ENCODE peak calls at places on chromosomes 7 and 10, in eight cellular contexts. A, J, W, S, M, E, B and R are unnamed samples. For H3K9me3, the result is how much of the 10 kb centered on the place peaks cover.

GRCh38 chr10:12376211-12376610 is 26.9 kb downstream of the CAMK1D start:
- DNase-seq in A (no peak), J (no peak), W (no peak), S (no peak), M (no peak), E (no peak), B (no peak), R (no peak)

GRCh38 chr10:72085166-72085565 is 3.2 kb downstream of the SPOCK2 start:
- DNase-seq in A (no peak), J (no peak), W (no peak), S (no peak), M (no peak), E (peak), B (no peak), R (no peak)

GRCh38 chr7:149882264-149883048 is 8.7 kb downstream of the ATP6V0E2 start:
- DNase-seq in A (no peak), J (no peak), W (no peak), S (no peak), M (no peak), E (no peak), B (no peak), R (no peak)

GRCh38 chr10:118002581-118002980 is 44.2 kb downstream of the RAB11FIP2 start:
- DNase-seq in A (peak), J (no peak), W (peak), S (peak), M (peak), E (no peak), B (no peak), R (no peak)

GRCh38 chr7:1060315-1061080 is 16.2 kb downstream of the GPR146 start:
- DNase-seq in A (no peak), J (no peak), W (no peak), S (no peak), M (no peak), E (peak), B (no peak), R (no peak)

GRCh38 chr10:69209787-69210480 is 10.2 kb upstream of the HKDC1 start:
- DNase-seq in A (no peak), J (no peak), W (no peak), S (no peak), M (no peak), E (no peak), B (no peak), R (no peak)

GRCh38 chr7:38541440-38541839 is 89.7 kb downstream of the AMPH start:
- DNase-seq in A (no peak), J (no peak), W (no peak), S (no peak), M (no peak), E (no peak), B (no peak), R (no peak)

GRCh38 chr10:129056734-129057689 is 410.0 kb upstream of the MGMT start:
- DNase-seq in A (no peak), J (no peak), W (no peak), S (no peak), M (no peak), E (no peak), B (no peak), R (no peak)

GRCh38 chr10:60420991-60421894 is 31.6 kb upstream of the ANK3 start:
- DNase-seq in A (no peak), J (no peak), W (no peak), S (no peak), M (no peak), E (no peak), B (no peak), R (peak)

GRCh38 chr7:9507281-9507680 is 1073.9 kb downstream of the NXPH1 start:
- DNase-seq in A (no peak), J (no peak), W (no peak), S (no peak), M (peak), E (peak), B (no peak), R (no peak)

GRCh38 chr10:30432631-30433285 is 1.2 kb upstream of the MAP3K8 start:
- DNase-seq in A (no peak), J (no peak), W (peak), S (no peak), M (peak), E (no peak), B (no peak), R (no peak)

GRCh38 chr7:47661051-47661714 is 79.3 kb upstream of the TNS3 start:
- DNase-seq in A (no peak), J (no peak), W (no peak), S (no peak), M (no peak), E (no peak), B (no peak), R (no peak)

GRCh38 chr7:114160925-114161324 is 242.1 kb upstream of the PPP1R3A start:
- DNase-seq in A (no peak), J (no peak), W (no peak), S (no peak), M (no peak), E (no peak), B (no peak), R (no peak)

DNA sequence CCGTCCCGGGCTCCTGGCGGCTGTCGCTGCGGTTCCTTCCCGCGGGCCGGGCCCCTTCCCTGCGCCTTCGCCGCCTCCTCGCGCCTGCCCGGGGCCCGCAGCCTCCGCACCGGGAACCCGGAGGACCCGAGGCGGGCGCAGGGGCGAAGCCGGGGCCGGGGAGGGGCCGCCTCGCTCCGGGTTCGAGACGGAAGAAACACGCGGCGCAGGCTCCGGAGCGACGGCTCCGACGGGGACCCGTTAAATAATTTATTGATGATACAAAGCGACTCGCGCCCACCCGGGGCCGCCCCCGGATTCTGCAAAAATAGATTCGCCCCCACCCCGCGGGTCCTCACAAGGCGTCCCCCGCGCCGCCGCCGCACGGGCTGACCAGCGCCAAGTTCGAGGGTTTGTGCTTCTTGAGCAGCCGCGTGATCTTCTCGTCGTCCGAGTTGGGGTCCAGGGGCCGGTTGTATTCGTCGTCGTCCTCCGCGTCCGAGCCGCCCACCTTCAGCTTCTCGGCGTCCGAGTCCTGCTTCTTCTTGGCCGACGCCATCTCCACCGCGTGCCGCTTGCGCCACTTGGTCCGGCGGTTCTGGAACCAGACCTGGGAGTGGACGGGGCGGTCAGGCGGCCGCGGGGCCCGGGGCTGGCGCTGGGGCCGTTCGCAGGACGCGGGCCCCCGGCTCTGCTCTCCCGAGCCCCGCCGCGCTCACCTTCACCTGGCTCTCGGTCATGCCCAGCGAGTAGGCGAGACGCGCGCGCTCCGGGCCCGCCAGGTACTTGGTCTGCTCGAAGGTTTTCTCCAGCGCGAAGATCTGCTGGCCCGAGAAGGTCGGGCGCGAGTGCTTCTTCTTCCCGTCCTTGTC is 1.1 kb downstream of the NKX6-2 start:
- DNase-seq in A (no peak), J (no peak), W (no peak), S (no peak), M (no peak), E (peak), B (no peak), R (no peak)
- H3K9ac ChIP-seq in A (no peak), J (no peak), W (no peak), S (no peak), M (no peak), E (no peak), B (no peak), R (no peak)

DNA sequence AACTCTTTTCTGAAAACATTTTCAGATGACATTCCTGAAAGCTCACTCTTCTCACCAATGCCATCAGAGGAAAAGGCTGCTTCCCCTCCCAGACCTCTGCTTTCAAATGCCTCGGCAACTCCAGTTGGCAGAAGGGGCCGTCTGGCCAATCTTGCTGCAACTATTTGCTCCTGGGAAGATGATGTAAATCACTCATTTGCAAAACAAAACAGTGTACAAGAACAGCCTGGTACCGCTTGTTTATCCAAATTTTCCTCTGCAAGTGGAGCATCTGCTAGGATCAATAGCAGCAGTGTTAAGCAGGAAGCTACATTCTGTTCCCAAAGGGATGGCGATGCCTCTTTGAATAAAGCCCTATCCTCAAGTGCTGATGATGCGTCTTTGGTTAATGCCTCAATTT is 16.5 kb downstream of the ANLN start:
- DNase-seq in A (no peak), J (peak), W (no peak), S (no peak), M (no peak), E (no peak), B (no peak), R (no peak)
- H3K9me3 ChIP-seq in A (under half), J (under half), W (under half), S (under half), M (under half), E (under half), B (under half), R (under half)

DNA sequence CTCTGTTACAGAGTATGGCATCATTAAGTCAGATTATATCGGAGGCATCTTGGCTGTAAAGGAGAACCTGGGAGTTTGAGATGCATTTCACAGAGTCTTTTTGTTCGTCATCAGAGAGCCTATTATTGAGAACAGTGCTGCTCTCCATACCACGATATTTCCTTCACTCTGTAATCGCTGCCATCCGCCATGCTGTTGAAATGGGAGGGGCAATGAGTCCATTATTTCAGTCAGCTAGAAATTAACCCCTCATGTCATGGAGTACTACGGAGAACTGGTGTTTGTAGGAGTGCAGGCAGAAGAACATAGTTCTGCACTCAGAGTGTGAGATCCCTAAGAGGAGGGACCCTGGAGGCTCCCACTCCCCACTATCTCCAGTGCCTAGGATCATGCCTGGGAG is 59.2 kb downstream of the SLC16A12 start:
- DNase-seq in A (no peak), J (no peak), W (no peak), S (no peak), M (no peak), E (no peak), B (no peak), R (no peak)
- H3K9ac ChIP-seq in A (no peak), J (no peak), W (no peak), S (no peak), M (no peak), E (no peak), B (peak), R (no peak)

GRCh38 chr10:37930423-37930822 is 46.0 kb downstream of the ZNF25 start:
- DNase-seq in A (no peak), J (no peak), W (no peak), S (no peak), M (no peak), E (no peak), B (no peak), R (no peak)
- H3K9me3 ChIP-seq in A (under half), J (under half), W (under half), S (under half), M (under half), E (under half), B (under half), R (under half)

DNA sequence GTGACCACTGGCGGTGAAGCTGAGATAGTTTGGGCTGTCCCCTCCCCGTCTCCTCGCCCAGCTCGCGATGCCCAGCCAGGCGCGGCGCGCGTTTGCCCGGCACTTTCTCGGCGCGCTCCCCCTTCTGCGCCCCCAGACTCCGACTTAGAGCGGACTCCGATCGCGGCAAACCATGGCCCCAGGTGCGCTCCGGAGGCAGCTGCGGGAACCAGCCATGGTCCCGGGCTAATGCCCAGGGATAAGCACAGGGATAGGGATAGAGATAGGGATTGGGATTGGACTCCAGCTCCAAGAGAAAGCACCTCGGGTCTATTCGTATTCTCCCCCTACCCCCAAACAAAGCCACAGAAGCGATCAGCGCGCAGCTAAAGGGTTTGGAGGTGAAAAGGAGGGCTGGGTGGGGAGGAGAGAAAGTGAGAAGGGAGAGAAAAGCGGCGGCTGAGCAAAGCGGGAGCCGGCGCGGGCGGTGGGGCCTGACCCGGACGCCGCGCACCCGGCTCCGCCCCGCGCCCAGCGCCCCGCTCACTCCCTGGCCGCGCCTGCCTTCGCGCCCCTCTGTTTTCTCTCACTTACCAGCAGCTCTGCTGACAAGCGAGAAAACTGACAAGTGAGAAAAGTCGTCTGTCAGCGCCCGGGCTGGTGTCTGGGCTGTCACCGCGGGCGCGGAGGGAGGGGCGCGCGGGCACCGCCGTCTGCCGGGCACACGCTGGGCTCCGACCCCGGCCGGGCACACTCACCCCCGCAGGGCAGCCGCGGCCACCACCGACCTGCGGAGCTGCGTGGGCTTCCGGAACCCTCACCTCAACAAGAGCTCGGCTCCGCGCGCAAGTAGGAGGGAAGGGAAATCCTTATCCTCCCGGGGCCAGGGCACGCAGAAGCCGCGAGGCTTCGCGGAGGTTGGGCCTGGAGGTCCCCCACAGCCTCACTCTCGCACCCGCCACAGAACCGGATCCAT is at the start of gene PDE1C:
- DNase-seq in A (peak), J (no peak), W (peak), S (peak), M (no peak), E (peak), B (peak), R (no peak)
- H3K9ac ChIP-seq in A (peak), J (peak), W (peak), S (peak), M (peak), E (no peak), B (peak), R (no peak)

DNA sequence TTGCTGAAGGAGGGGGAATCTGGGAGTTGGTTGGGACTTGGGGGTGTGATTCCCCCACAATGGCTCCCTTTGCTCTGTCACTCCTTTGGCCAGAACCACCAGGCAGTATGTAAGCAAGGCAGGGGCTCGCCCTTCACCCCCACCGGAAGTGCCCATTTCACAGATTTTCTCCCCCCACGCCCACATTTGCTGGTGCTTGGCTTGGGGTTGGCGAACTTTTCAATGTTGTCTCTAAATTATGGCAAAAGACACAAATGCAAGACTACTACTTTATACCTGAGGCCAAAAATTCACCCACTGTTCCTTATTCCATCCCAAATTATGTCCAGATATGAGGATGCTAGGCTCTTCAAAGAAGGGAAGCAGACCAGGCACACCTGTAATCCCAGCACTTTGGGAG is 24.5 kb downstream of the RBAK start:
- DNase-seq in A (no peak), J (no peak), W (no peak), S (no peak), M (no peak), E (no peak), B (no peak), R (no peak)
- H3K9me3 ChIP-seq in A (under half), J (under half), W (under half), S (under half), M (under half), E (under half), B (half or more), R (under half)